ENCODE peak calls at places on chromosomes 6 and 20, in four cellular contexts. N is stimulated activated naive CD8-positive, alpha-beta T cell treated with anti-CD3 and anti-CD28 coated beads, Interleukin-15, amount 100 ng/mL, for 72 hours; U is HFFc6; P is choroid plexus epithelial cell. X is an unnamed sample.

GRCh38 chr20:23419995-23420901 is 1.0 kb downstream of the NAPB start:
- DNase-seq in N (peak; percentile 44), U (peak; percentile 71), P (peak; percentile 78), X (peak; percentile 76)

GRCh38 chr6:109456710-109457595 is 1.4 kb upstream of the MICAL1 start:
- DNase-seq in N (no peak), U (peak; percentile 80), P (no peak), X (peak; percentile 82)

GRCh38 chr6:116973992-116974391 is 97.0 kb downstream of the RFX6 start:
- DNase-seq in N (no peak), U (no peak), P (no peak), X (no peak)

GRCh38 chr6:135064586-135064985 is 10.0 kb upstream of the HBS1L start:
- DNase-seq in N (no peak), U (no peak), P (no peak), X (no peak)

GRCh38 chr20:23031346-23031745 is 3.8 kb upstream of the SSTR4 start:
- DNase-seq in N (no peak), U (no peak), P (no peak), X (no peak)

GRCh38 chr20:25318471-25319240 is 70.8 kb downstream of the PYGB start:
- DNase-seq in N (no peak), U (no peak), P (no peak), X (peak; percentile 21)

GRCh38 chr6:132067286-132067685 is 116.1 kb upstream of the CCN2 start:
- DNase-seq in N (no peak), U (peak; percentile 27), P (no peak), X (no peak)

GRCh38 chr20:11687546-11688292 is 230.0 kb upstream of the BTBD3 start:
- DNase-seq in N (no peak), U (no peak), P (no peak), X (no peak)